ENCODE peak calls at places on chromosome 3, in four cellular contexts. G is AG09309; T is CD8-positive, alpha-beta T cell; C is body of pancreas. E is an unnamed sample.

GRCh38 chr3:71521940-71522876 is 61.3 kb downstream of the FOXP1 start:
- DNase-seq in G (no peak), C (peak; percentile 19), T (no peak), E (no peak)

GRCh38 chr3:100875239-100875638 is 118.0 kb downstream of the ABI3BP start:
- DNase-seq in G (peak; percentile 32), T (no peak), C (peak; percentile 88), E (peak; percentile 69)

GRCh38 chr3:6262035-6262434 is 598.9 kb upstream of the GRM7 start:
- DNase-seq in T (no peak), C (peak; percentile 12), G (no peak), E (no peak)

GRCh38 chr3:177973241-177973840 is 562.9 kb upstream of the KCNMB2 start:
- DNase-seq in G (no peak), C (no peak), T (no peak), E (no peak)

GRCh38 chr3:127822836-127823589 is 698 bp upstream of the MGLL start:
- DNase-seq in G (no peak), T (no peak), C (peak; percentile 15), E (no peak)

GRCh38 chr3:63168179-63168578 is 109.9 kb upstream of the SYNPR start:
- DNase-seq in C (no peak), G (no peak), T (no peak), E (no peak)

GRCh38 chr3:109081746-109082510 is 36.0 kb downstream of the MORC1 start:
- DNase-seq in C (peak; percentile 45), T (no peak), G (no peak), E (no peak)

GRCh38 chr3:14256561-14257342 is 78.1 kb downstream of the LSM3 start:
- DNase-seq in T (no peak), C (no peak), G (no peak), E (no peak)

GRCh38 chr3:12430086-12430485 is 54.2 kb upstream of the TSEN2 start:
- DNase-seq in T (no peak), G (no peak), C (no peak), E (no peak)

GRCh38 chr3:149603126-149604074 is 54.4 kb downstream of the WWTR1 start:
- DNase-seq in C (no peak), T (no peak), G (no peak), E (no peak)

GRCh38 chr3:153903430-153903829 is 217.8 kb upstream of the ARHGEF26 start:
- DNase-seq in G (no peak), C (no peak), T (no peak), E (no peak)
- TF ChIP-seq CTCF in G (no peak), C (no peak), T (no peak), E (no peak)

GRCh38 chr3:136396916-136397315 is 146.8 kb downstream of the PCCB start:
- DNase-seq in T (no peak), G (no peak), C (no peak), E (no peak)
- H3K4me3 ChIP-seq in T (no peak overlapping the region), G (no peak overlapping the region), C (no peak overlapping the region), E (no peak overlapping the region)

DNA sequence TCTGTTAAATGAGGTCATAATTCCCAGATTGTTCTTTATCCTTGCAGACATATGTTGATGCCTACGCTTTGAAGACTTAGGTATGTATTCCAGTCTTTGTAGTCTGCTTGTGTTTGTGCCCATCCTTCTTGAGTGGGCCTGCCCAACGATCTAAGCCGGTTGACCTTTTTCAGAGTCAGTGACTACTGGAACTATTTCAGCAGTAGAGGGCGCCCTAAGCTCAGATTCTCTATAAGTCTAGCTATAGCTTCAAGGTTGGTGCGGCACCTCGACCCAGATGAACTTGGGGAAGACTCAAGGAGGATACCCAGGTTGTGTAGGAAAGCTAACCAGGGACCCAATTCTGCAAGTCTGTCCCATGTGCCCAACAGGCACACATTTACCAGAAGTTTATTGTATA is 228.8 kb upstream of the PPP2R3A start:
- DNase-seq in T (no peak), C (no peak), G (no peak), E (peak; percentile 25)
- TF ChIP-seq CTCF in T (no peak), C (no peak), G (peak; percentile 49), E (peak; percentile 63)

GRCh38 chr3:44001072-44001471 is 240.6 kb upstream of the TOPAZ1 start:
- DNase-seq in T (no peak), C (no peak), G (no peak), E (no peak)

GRCh38 chr3:43998374-43998840 is 243.3 kb upstream of the TOPAZ1 start:
- DNase-seq in C (no peak), T (no peak), G (no peak), E (no peak)

GRCh38 chr3:44000586-44000985 is 241.1 kb upstream of the TOPAZ1 start:
- DNase-seq in C (no peak), G (peak; percentile 18), T (no peak), E (no peak)

GRCh38 chr3:43998841-43999805 is 242.6 kb upstream of the TOPAZ1 start:
- DNase-seq in C (no peak), G (no peak), T (no peak), E (no peak)

GRCh38 chr3:43999920-44000319 is 241.8 kb upstream of the TOPAZ1 start:
- DNase-seq in T (no peak), G (no peak), C (no peak), E (no peak)
- H3K4me3 ChIP-seq in T (no peak overlapping the region), G (peak overlapping the region; percentile 70), C (no peak overlapping the region), E (no peak overlapping the region)

GRCh38 chr3:98359250-98359649 is 5.6 kb downstream of the OR5K4 start:
- DNase-seq in G (no peak), T (no peak), C (no peak), E (no peak)

GRCh38 chr3:98361289-98361688 is 7.6 kb downstream of the OR5K4 start:
- DNase-seq in T (no peak), C (no peak), G (no peak), E (no peak)

GRCh38 chr3:98360681-98361080 is 7.0 kb downstream of the OR5K4 start:
- DNase-seq in C (no peak), T (no peak), G (no peak), E (no peak)

GRCh38 chr3:98359993-98360675 is 6.5 kb downstream of the OR5K4 start:
- DNase-seq in G (no peak), T (no peak), C (no peak), E (no peak)
- TF ChIP-seq CTCF in G (no peak), T (no peak), C (no peak), E (peak; percentile 44)

DNA sequence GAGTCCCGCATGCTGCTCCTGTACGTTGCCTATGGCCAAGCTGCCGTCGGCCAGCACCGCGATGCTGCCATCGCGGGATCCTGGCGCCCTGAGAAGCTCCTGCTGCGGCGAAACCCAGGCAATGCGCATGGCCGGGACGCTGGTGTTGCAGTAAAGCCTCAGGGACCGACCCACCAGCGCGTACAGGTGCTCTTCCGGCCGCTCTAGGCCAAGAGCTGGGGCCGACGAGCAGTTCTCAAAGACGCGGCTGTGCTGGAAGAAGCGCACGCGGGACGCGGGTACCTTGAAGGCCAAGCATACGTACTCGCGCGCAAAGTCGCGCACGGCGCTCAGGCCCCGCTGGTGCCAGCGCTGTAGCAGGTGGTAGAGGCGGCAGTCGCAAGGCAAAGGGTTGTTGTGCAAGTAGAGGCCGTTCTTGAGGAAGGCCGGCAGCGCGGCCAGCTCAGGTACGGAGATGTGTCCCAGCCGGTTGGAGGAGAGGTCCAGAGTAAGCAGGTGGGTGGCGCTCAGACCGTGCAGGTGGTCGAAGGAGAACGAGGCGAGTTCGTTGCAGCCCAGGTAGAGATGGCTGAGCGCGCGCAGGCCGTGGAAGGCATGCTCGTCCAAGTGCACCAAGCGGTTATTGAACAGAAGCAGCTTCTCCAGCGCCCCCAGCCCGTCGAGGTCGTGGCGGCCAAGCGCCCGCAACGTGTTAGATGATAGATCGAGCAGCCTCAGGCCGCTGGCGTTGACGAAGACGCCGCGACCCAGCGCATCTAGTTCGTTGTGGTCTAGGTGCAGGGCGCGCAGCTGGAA is 868 bp downstream of the AMIGO3 start:
- DNase-seq in G (no peak), T (no peak), C (no peak), E (no peak)
- H3K4me3 ChIP-seq in G (peak overlapping the region; percentile 42), T (peak overlapping the region; percentile 94), C (no peak overlapping the region), E (peak overlapping the region; percentile 43)

GRCh38 chr3:23390446-23390845 is 187.3 kb downstream of the UBE2E2 start:
- DNase-seq in T (no peak), C (no peak), G (no peak), E (no peak)

GRCh38 chr3:23390989-23391388 is 187.9 kb downstream of the UBE2E2 start:
- DNase-seq in G (no peak), C (no peak), T (no peak), E (no peak)

GRCh38 chr3:23396746-23397145 is 193.6 kb downstream of the UBE2E2 start:
- DNase-seq in T (no peak), G (no peak), C (no peak), E (no peak)

GRCh38 chr3:23389686-23390085 is 186.6 kb downstream of the UBE2E2 start:
- DNase-seq in T (no peak), C (no peak), G (no peak), E (no peak)

GRCh38 chr3:23395115-23395514 is 192.0 kb downstream of the UBE2E2 start:
- DNase-seq in G (no peak), T (no peak), C (no peak), E (no peak)
- TF ChIP-seq CTCF in G (no peak), T (no peak), C (no peak), E (no peak)

GRCh38 chr3:113730550-113730949 is 15.5 kb downstream of the NAA50 start:
- DNase-seq in T (no peak), C (no peak), G (no peak), E (no peak)

DNA sequence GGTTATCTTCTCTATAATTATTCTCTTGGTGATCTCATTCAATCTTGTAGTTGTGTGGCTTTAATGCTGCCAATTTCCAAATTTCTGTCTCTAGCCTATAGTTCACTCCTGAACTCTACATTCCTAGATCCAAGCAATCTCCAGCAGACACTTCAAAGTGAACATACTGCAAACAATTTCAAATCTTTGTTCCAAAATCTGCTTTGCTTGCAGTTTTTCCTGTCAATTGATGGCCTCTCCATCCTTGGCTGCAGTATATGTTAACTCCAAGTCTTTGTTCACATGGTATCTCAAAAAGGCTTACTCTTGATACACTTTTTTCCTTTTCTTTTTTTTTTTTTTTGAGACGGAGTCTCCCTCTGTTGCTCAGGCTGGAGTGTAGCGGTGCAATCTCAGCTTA is 17.4 kb downstream of the NAA50 start:
- DNase-seq in T (no peak), G (no peak), C (no peak), E (no peak)
- H3K4me3 ChIP-seq in T (no peak overlapping the region), G (no peak overlapping the region), C (no peak overlapping the region), E (no peak overlapping the region)